ENCODE peak calls at places on chromosomes 16 and 17, in eight cellular contexts. M, E, C, A, R, N, Q and U are unnamed samples.

GRCh38 chr17:30554839-30555751 is 77.9 kb downstream of the GOSR1 start:
- DNase-seq in M (peak; percentile 28), E (peak; percentile 59), C (no peak), A (peak; percentile 43), R (peak; percentile 15), N (no peak), Q (no peak), U (no peak)

GRCh38 chr17:44204453-44204882 is 4.8 kb upstream of the ATXN7L3 start:
- DNase-seq in M (peak; percentile 43), E (no peak), C (no peak), A (peak; percentile 87), R (peak; percentile 61), N (no peak), Q (no peak), U (no peak)

GRCh38 chr17:32396343-32396742 is 46.4 kb downstream of the ZNF207 start:
- DNase-seq in M (no peak), E (no peak), C (no peak), A (no peak), R (no peak), N (no peak), Q (no peak), U (no peak)

GRCh38 chr16:53744449-53744848 is 40.5 kb downstream of the FTO start:
- DNase-seq in M (no peak), E (no peak), C (no peak), A (no peak), R (no peak), N (no peak), Q (no peak), U (no peak)

GRCh38 chr17:27956601-27957445 is 63.7 kb upstream of the LYRM9 start:
- DNase-seq in M (peak; percentile 22), E (no peak), C (no peak), A (no peak), R (peak; percentile 2), N (no peak), Q (no peak), U (no peak)

GRCh38 chr16:3645504-3646347 is 8.8 kb upstream of the DNASE1 start:
- DNase-seq in M (peak; percentile 17), E (peak; percentile 25), C (peak; percentile 34), A (peak; percentile 66), R (peak; percentile 73), N (peak; percentile 87), Q (no peak), U (no peak)

GRCh38 chr17:55641559-55642160 is 81.0 kb downstream of the TMEM100 start:
- DNase-seq in M (peak; percentile 59), E (peak; percentile 74), C (peak; percentile 90), A (peak; percentile 81), R (peak; percentile 63), N (no peak), Q (peak; percentile 48), U (peak; percentile 10)

GRCh38 chr16:47925811-47926460 is 229.9 kb downstream of the ABCC12 start:
- DNase-seq in M (no peak), E (no peak), C (no peak), A (peak; percentile 15), R (peak; percentile 28), N (no peak), Q (no peak), U (no peak)

GRCh38 chr17:66727634-66728570 is 107.0 kb upstream of the CACNG5 start:
- DNase-seq in M (peak; percentile 34), E (peak; percentile 76), C (peak; percentile 68), A (peak; percentile 69), R (peak; percentile 50), N (peak; percentile 48), Q (peak; percentile 40), U (no peak)

GRCh38 chr16:57604177-57604576 is 24.3 kb upstream of the ADGRG1 start:
- DNase-seq in M (no peak), E (no peak), C (peak; percentile 32), A (no peak), R (no peak), N (no peak), Q (no peak), U (no peak)

GRCh38 chr16:55968221-55968620 is 93.0 kb upstream of the CES5A start:
- DNase-seq in M (no peak), E (no peak), C (no peak), A (no peak), R (no peak), N (no peak), Q (no peak), U (no peak)

GRCh38 chr16:6105115-6105514 is 1007.5 kb upstream of the EEF2KMT start:
- DNase-seq in M (no peak), E (no peak), C (no peak), A (no peak), R (no peak), N (no peak), Q (no peak), U (no peak)

GRCh38 chr17:14545156-14545906 is 244.4 kb downstream of the HS3ST3B1 start:
- DNase-seq in M (no peak), E (no peak), C (no peak), A (no peak), R (no peak), N (no peak), Q (no peak), U (no peak)

GRCh38 chr17:44775838-44776621 is 17.2 kb downstream of the ADAM11 start:
- DNase-seq in M (no peak), E (peak; percentile 97), C (no peak), A (no peak), R (no peak), N (no peak), Q (no peak), U (no peak)

GRCh38 chr17:58783380-58783779 is 27.7 kb downstream of the PPM1E start:
- DNase-seq in M (no peak), E (no peak), C (no peak), A (no peak), R (no peak), N (peak; percentile 1), Q (no peak), U (no peak)

GRCh38 chr16:54590836-54591235 is 304.2 kb upstream of the IRX3 start:
- DNase-seq in M (no peak), E (no peak), C (no peak), A (no peak), R (no peak), N (no peak), Q (no peak), U (no peak)

GRCh38 chr17:27602721-27603445 is 28.1 kb upstream of the LGALS9 start:
- DNase-seq in M (peak; percentile 60), E (peak; percentile 83), C (peak; percentile 84), A (peak; percentile 83), R (peak; percentile 62), N (peak; percentile 65), Q (peak; percentile 69), U (no peak)

GRCh38 chr17:82048571-82048971 is 3.0 kb downstream of the RFNG start:
- DNase-seq in M (no peak), E (no peak), C (no peak), A (no peak), R (no peak), N (no peak), Q (peak; percentile 8), U (no peak)

GRCh38 chr17:83185023-83186002 is 105.9 kb downstream of the METRNL start:
- DNase-seq in M (no peak), E (no peak), C (peak; percentile 63), A (no peak), R (no peak), N (no peak), Q (no peak), U (no peak)

GRCh38 chr17:34456121-34456520 is 93.1 kb upstream of the CCL1 start:
- DNase-seq in M (no peak), E (no peak), C (no peak), A (no peak), R (no peak), N (no peak), Q (no peak), U (no peak)

GRCh38 chr17:34452769-34453168 is 89.7 kb upstream of the CCL1 start:
- DNase-seq in M (peak; percentile 30), E (no peak), C (no peak), A (no peak), R (no peak), N (no peak), Q (no peak), U (no peak)

DNA sequence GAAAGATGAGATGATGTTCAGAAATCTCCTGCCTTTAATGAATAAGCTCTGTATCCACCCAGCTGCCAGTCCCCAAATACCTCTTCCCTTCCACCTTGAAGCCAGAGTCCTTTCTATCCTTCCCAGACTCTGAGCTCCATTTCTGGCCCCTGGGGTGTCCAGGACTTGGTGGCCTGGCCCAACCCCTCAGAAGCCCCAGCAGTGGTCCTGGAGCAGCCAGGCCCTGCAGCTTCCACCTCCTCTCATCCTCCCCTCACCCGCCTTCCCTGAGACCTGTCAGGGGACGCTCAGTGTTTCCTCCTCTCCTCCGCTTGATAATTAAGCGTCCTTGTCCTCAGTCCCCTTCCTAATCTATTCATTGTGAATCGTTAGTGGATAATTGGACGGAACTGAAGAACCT is 95.2 kb upstream of the CCL1 start:
- DNase-seq in M (no peak), E (no peak), C (no peak), A (no peak), R (no peak), N (no peak), Q (no peak), U (no peak)
- H3K4me3 ChIP-seq in M (no peak overlapping the region), E (no peak overlapping the region), C (no peak overlapping the region), A (no peak overlapping the region), R (no peak overlapping the region), N (no peak overlapping the region), Q (no peak overlapping the region), U (no peak overlapping the region)

GRCh38 chr16:77758508-77758907 is 29.9 kb upstream of the VAT1L start:
- DNase-seq in M (no peak), E (no peak), C (no peak), A (no peak), R (no peak), N (no peak), Q (no peak), U (no peak)
- TF ChIP-seq CTCF in M (no peak), E (no peak), C (no peak), A (no peak), R (no peak), N (no peak), Q (no peak), U (no peak)

GRCh38 chr16:22424161-22424937 is 49.9 kb upstream of the CDR2 start:
- DNase-seq in M (peak; percentile 82), E (no peak), C (peak; percentile 91), A (peak; percentile 71), R (no peak), N (no peak), Q (peak; percentile 25), U (no peak)
- H3K4me3 ChIP-seq in M (peak overlapping the region; percentile 56), E (peak overlapping the region; percentile 29), C (peak overlapping the region; percentile 11), A (peak overlapping the region; percentile 48), R (no peak overlapping the region), N (no peak overlapping the region), Q (peak overlapping the region; percentile 2), U (no peak overlapping the region)

GRCh38 chr16:66155933-66156332 is 210.6 kb upstream of the CDH5 start:
- DNase-seq in M (no peak), E (no peak), C (no peak), A (no peak), R (no peak), N (no peak), Q (no peak), U (no peak)

GRCh38 chr16:66164581-66164980 is 201.9 kb upstream of the CDH5 start:
- DNase-seq in M (no peak), E (no peak), C (no peak), A (no peak), R (no peak), N (no peak), Q (no peak), U (no peak)

GRCh38 chr16:66161942-66162341 is 204.5 kb upstream of the CDH5 start:
- DNase-seq in M (no peak), E (no peak), C (no peak), A (no peak), R (no peak), N (no peak), Q (no peak), U (no peak)

GRCh38 chr16:66156538-66156937 is 210.0 kb upstream of the CDH5 start:
- DNase-seq in M (no peak), E (no peak), C (no peak), A (no peak), R (no peak), N (no peak), Q (no peak), U (no peak)

GRCh38 chr16:66159987-66160386 is 206.5 kb upstream of the CDH5 start:
- DNase-seq in M (peak; percentile 21), E (no peak), C (no peak), A (peak; percentile 55), R (peak; percentile 30), N (no peak), Q (no peak), U (no peak)
- TF ChIP-seq CTCF in M (peak; percentile 37), E (no peak), C (no peak), A (peak; percentile 31), R (peak; percentile 41), N (no peak), Q (no peak), U (no peak)